ENCODE peak calls at places on chromosome 3, in six cellular contexts. W is A673; U is cerebellum; C is activated CD4-positive, alpha-beta T cell treated with anti-CD3 and anti-CD28 coated beads, Interleukin-2, amount 50 U/mL, for 24 hours; R is stomach; D is NCI-H187 treated with DMSO at 0.1 percent for 48 hours. Z is an unnamed sample.

GRCh38 chr3:59750391-59750790 is 700.6 kb upstream of the CFAP20DC start:
- DNase-seq in W (no peak), U (no peak), C (no peak), R (no peak), D (no peak), Z (no peak)

GRCh38 chr3:128734523-128735189 is 8.7 kb downstream of the RAB7A start:
- DNase-seq in W (no peak), U (no peak), C (no peak), R (no peak), D (no peak), Z (no peak)

GRCh38 chr3:47009225-47010049 is 30.0 kb downstream of the NBEAL2 start:
- DNase-seq in W (peak), U (peak), C (peak), R (peak), D (peak), Z (peak)

GRCh38 chr3:197600796-197601565 is 45.2 kb upstream of the BDH1 start:
- DNase-seq in W (no peak), U (no peak), C (no peak), R (no peak), D (no peak), Z (no peak)

GRCh38 chr3:184710870-184711365 is 946 bp downstream of the MAGEF1 start:
- DNase-seq in W (no peak), U (peak), C (no peak), R (no peak), D (no peak), Z (no peak)

GRCh38 chr3:72629191-72629611 is 219.0 kb downstream of the SHQ1 start:
- DNase-seq in W (no peak), U (no peak), C (no peak), R (no peak), D (no peak), Z (no peak)

GRCh38 chr3:106447902-106448301 is 579.1 kb upstream of the CBLB start:
- DNase-seq in W (no peak), U (no peak), C (no peak), R (no peak), D (no peak), Z (no peak)

GRCh38 chr3:42055291-42055690 is 35.9 kb upstream of the TRAK1 start:
- DNase-seq in W (no peak), U (no peak), C (no peak), R (no peak), D (no peak), Z (no peak)

GRCh38 chr3:45123030-45123429 is 23.1 kb downstream of the CDCP1 start:
- DNase-seq in W (no peak), U (no peak), C (no peak), R (no peak), D (no peak), Z (no peak)

GRCh38 chr3:72345980-72346379 is 502.3 kb downstream of the SHQ1 start:
- DNase-seq in W (no peak), U (no peak), C (no peak), R (no peak), D (no peak), Z (no peak)

GRCh38 chr3:64259646-64260045 is 34.4 kb upstream of the PRICKLE2 start:
- DNase-seq in W (no peak), U (no peak), C (no peak), R (no peak), D (no peak), Z (no peak)

GRCh38 chr3:129608087-129608935 is 1.8 kb upstream of the PLXND1 start:
- DNase-seq in W (peak), U (no peak), C (no peak), R (no peak), D (no peak), Z (no peak)

GRCh38 chr3:18425641-18426403 is 683 bp upstream of the SATB1 start:
- DNase-seq in W (no peak), U (peak), C (peak), R (peak), D (peak), Z (peak)

GRCh38 chr3:31659246-31659645 is 126.5 kb downstream of the STT3B start:
- DNase-seq in W (no peak), U (no peak), C (no peak), R (no peak), D (no peak), Z (no peak)

GRCh38 chr3:57983734-57984518 is 24.3 kb upstream of the FLNB start:
- DNase-seq in W (peak), U (no peak), C (peak), R (peak), D (no peak), Z (no peak)

GRCh38 chr3:172273378-172273777 is 174.9 kb downstream of the GHSR start:
- DNase-seq in W (no peak), U (no peak), C (no peak), R (no peak), D (no peak), Z (no peak)

GRCh38 chr3:17891139-17891850 is 148.9 kb upstream of the TBC1D5 start:
- DNase-seq in W (no peak), U (no peak), C (no peak), R (no peak), D (no peak), Z (no peak)

GRCh38 chr3:114893361-114893760 is 253.7 kb downstream of the ZBTB20 start:
- DNase-seq in W (no peak), U (no peak), C (no peak), R (no peak), D (no peak), Z (no peak)

GRCh38 chr3:140276698-140277097 is 341.7 kb downstream of the CLSTN2 start:
- DNase-seq in W (peak), U (no peak), C (no peak), R (peak), D (peak), Z (no peak)

GRCh38 chr3:32850636-32851035 is 32.8 kb downstream of the TRIM71 start:
- DNase-seq in W (no peak), U (no peak), C (no peak), R (no peak), D (no peak), Z (no peak)

GRCh38 chr3:23094890-23095462 is 108.2 kb upstream of the UBE2E2 start:
- DNase-seq in W (no peak), U (no peak), C (no peak), R (no peak), D (peak), Z (no peak)

GRCh38 chr3:30114918-30115317 is 491.5 kb upstream of the TGFBR2 start:
- DNase-seq in W (no peak), U (no peak), C (no peak), R (no peak), D (no peak), Z (no peak)

GRCh38 chr3:95627293-95627692 is 1187.1 kb upstream of the EPHA6 start:
- DNase-seq in W (no peak), U (no peak), C (no peak), R (no peak), D (no peak), Z (no peak)

GRCh38 chr3:83873550-83873949 is 1085.2 kb upstream of the CADM2 start:
- DNase-seq in W (no peak), U (no peak), C (no peak), R (no peak), D (no peak), Z (no peak)

GRCh38 chr3:136728434-136728833 is 23.7 kb downstream of the STAG1 start:
- DNase-seq in W (peak), U (no peak), C (no peak), R (no peak), D (no peak), Z (no peak)

GRCh38 chr3:71214797-71215196 is 368.7 kb downstream of the FOXP1 start:
- DNase-seq in W (no peak), U (no peak), C (no peak), R (no peak), D (no peak), Z (no peak)

GRCh38 chr3:88142094-88142624 is 7.6 kb upstream of the C3orf38 start:
- DNase-seq in W (no peak), U (no peak), C (no peak), R (no peak), D (no peak), Z (no peak)

GRCh38 chr3:117074833-117075232 is 365.3 kb downstream of the TUSC7 start:
- DNase-seq in W (no peak), U (peak), C (no peak), R (no peak), D (no peak), Z (no peak)

Z was measured in pancreas.